ENCODE peak calls at places on chromosomes 4 and X, in ten cellular contexts. One of them, this sample, is unnamed.

GRCh38 chr4:3476936-3477749 is 14.0 kb downstream of the DOK7 start:
- DNase-seq in amniotic epithelial cell: no peak
- DNase-seq in head of caudate nucleus: no peak
- DNase-seq in activated T-helper 1 cell treated with anti-CD3 and anti-CD28 coated beads, Interleukin-2, amount 50 U/mL, for 16 hours: no peak
- DNase-seq in stimulated activated CD8-positive, alpha-beta memory T cell treated with anti-CD3 and anti-CD28 coated beads, Interleukin-15, amount 100 ng/mL, for 4 hours: no peak
- DNase-seq in thoracic aorta: no peak
- DNase-seq in NCI-H345: no peak
- DNase-seq in activated CD8-positive, alpha-beta memory T cell treated with anti-CD3 and anti-CD28 coated beads for 48 hours: no peak
- DNase-seq in RPMI8226: no peak
- DNase-seq in SIG-M5: no peak
- DNase-seq in this sample: no peak

GRCh38 chr4:75557696-75558095 is 1.8 kb downstream of the ODAPH start:
- DNase-seq in thoracic aorta: no peak
- DNase-seq in NCI-H345: no peak
- DNase-seq in RPMI8226: no peak
- DNase-seq in head of caudate nucleus: no peak
- DNase-seq in activated T-helper 1 cell treated with anti-CD3 and anti-CD28 coated beads, Interleukin-2, amount 50 U/mL, for 16 hours: no peak
- DNase-seq in activated CD8-positive, alpha-beta memory T cell treated with anti-CD3 and anti-CD28 coated beads for 48 hours: no peak
- DNase-seq in SIG-M5: no peak
- DNase-seq in amniotic epithelial cell: no peak
- DNase-seq in stimulated activated CD8-positive, alpha-beta memory T cell treated with anti-CD3 and anti-CD28 coated beads, Interleukin-15, amount 100 ng/mL, for 4 hours: no peak
- DNase-seq in this sample: no peak

GRCh38 chr4:39051454-39051853 is 10.6 kb upstream of the KLHL5 start:
- DNase-seq in amniotic epithelial cell: peak; percentile 43
- DNase-seq in activated CD8-positive, alpha-beta memory T cell treated with anti-CD3 and anti-CD28 coated beads for 48 hours: no peak
- DNase-seq in stimulated activated CD8-positive, alpha-beta memory T cell treated with anti-CD3 and anti-CD28 coated beads, Interleukin-15, amount 100 ng/mL, for 4 hours: no peak
- DNase-seq in SIG-M5: no peak
- DNase-seq in head of caudate nucleus: no peak
- DNase-seq in NCI-H345: no peak
- DNase-seq in activated T-helper 1 cell treated with anti-CD3 and anti-CD28 coated beads, Interleukin-2, amount 50 U/mL, for 16 hours: no peak
- DNase-seq in RPMI8226: no peak
- DNase-seq in thoracic aorta: no peak
- DNase-seq in this sample: no peak

GRCh38 chrX:110477593-110478228 is 119.1 kb downstream of the RTL9 start:
- DNase-seq in stimulated activated CD8-positive, alpha-beta memory T cell treated with anti-CD3 and anti-CD28 coated beads, Interleukin-15, amount 100 ng/mL, for 4 hours: no peak
- DNase-seq in head of caudate nucleus: no peak
- DNase-seq in amniotic epithelial cell: peak; percentile 9
- DNase-seq in activated CD8-positive, alpha-beta memory T cell treated with anti-CD3 and anti-CD28 coated beads for 48 hours: no peak
- DNase-seq in thoracic aorta: no peak
- DNase-seq in RPMI8226: no peak
- DNase-seq in activated T-helper 1 cell treated with anti-CD3 and anti-CD28 coated beads, Interleukin-2, amount 50 U/mL, for 16 hours: no peak
- DNase-seq in SIG-M5: no peak
- DNase-seq in NCI-H345: no peak
- DNase-seq in this sample: no peak

GRCh38 chrX:149161438-149162088 is 343.5 kb downstream of the IDS start:
- DNase-seq in activated CD8-positive, alpha-beta memory T cell treated with anti-CD3 and anti-CD28 coated beads for 48 hours: no peak
- DNase-seq in RPMI8226: no peak
- DNase-seq in activated T-helper 1 cell treated with anti-CD3 and anti-CD28 coated beads, Interleukin-2, amount 50 U/mL, for 16 hours: no peak
- DNase-seq in head of caudate nucleus: no peak
- DNase-seq in NCI-H345: no peak
- DNase-seq in thoracic aorta: no peak
- DNase-seq in amniotic epithelial cell: no peak
- DNase-seq in SIG-M5: no peak
- DNase-seq in stimulated activated CD8-positive, alpha-beta memory T cell treated with anti-CD3 and anti-CD28 coated beads, Interleukin-15, amount 100 ng/mL, for 4 hours: no peak
- DNase-seq in this sample: no peak

GRCh38 chr4:186765138-186765537 is 41.5 kb upstream of the FAT1 start:
- DNase-seq in stimulated activated CD8-positive, alpha-beta memory T cell treated with anti-CD3 and anti-CD28 coated beads, Interleukin-15, amount 100 ng/mL, for 4 hours: no peak
- DNase-seq in SIG-M5: no peak
- DNase-seq in activated CD8-positive, alpha-beta memory T cell treated with anti-CD3 and anti-CD28 coated beads for 48 hours: no peak
- DNase-seq in RPMI8226: peak; percentile 7
- DNase-seq in head of caudate nucleus: no peak
- DNase-seq in amniotic epithelial cell: no peak
- DNase-seq in thoracic aorta: no peak
- DNase-seq in activated T-helper 1 cell treated with anti-CD3 and anti-CD28 coated beads, Interleukin-2, amount 50 U/mL, for 16 hours: no peak
- DNase-seq in NCI-H345: no peak
- DNase-seq in this sample: no peak

GRCh38 chr4:169159614-169160013 is 111.1 kb downstream of the SH3RF1 start:
- DNase-seq in amniotic epithelial cell: peak; percentile 80
- DNase-seq in head of caudate nucleus: no peak
- DNase-seq in activated T-helper 1 cell treated with anti-CD3 and anti-CD28 coated beads, Interleukin-2, amount 50 U/mL, for 16 hours: no peak
- DNase-seq in activated CD8-positive, alpha-beta memory T cell treated with anti-CD3 and anti-CD28 coated beads for 48 hours: no peak
- DNase-seq in SIG-M5: no peak
- DNase-seq in stimulated activated CD8-positive, alpha-beta memory T cell treated with anti-CD3 and anti-CD28 coated beads, Interleukin-15, amount 100 ng/mL, for 4 hours: no peak
- DNase-seq in NCI-H345: no peak
- DNase-seq in RPMI8226: no peak
- DNase-seq in thoracic aorta: no peak
- DNase-seq in this sample: no peak

GRCh38 chrX:10884246-10884645 is 226.9 kb upstream of the HCCS start:
- DNase-seq in SIG-M5: no peak
- DNase-seq in head of caudate nucleus: no peak
- DNase-seq in thoracic aorta: no peak
- DNase-seq in amniotic epithelial cell: peak; percentile 40
- DNase-seq in activated CD8-positive, alpha-beta memory T cell treated with anti-CD3 and anti-CD28 coated beads for 48 hours: no peak
- DNase-seq in activated T-helper 1 cell treated with anti-CD3 and anti-CD28 coated beads, Interleukin-2, amount 50 U/mL, for 16 hours: no peak
- DNase-seq in NCI-H345: no peak
- DNase-seq in stimulated activated CD8-positive, alpha-beta memory T cell treated with anti-CD3 and anti-CD28 coated beads, Interleukin-15, amount 100 ng/mL, for 4 hours: no peak
- DNase-seq in RPMI8226: no peak
- DNase-seq in this sample: no peak

GRCh38 chrX:97126020-97126419 is 242.3 kb downstream of the RPA4 start:
- DNase-seq in stimulated activated CD8-positive, alpha-beta memory T cell treated with anti-CD3 and anti-CD28 coated beads, Interleukin-15, amount 100 ng/mL, for 4 hours: no peak
- DNase-seq in RPMI8226: no peak
- DNase-seq in thoracic aorta: no peak
- DNase-seq in NCI-H345: no peak
- DNase-seq in head of caudate nucleus: no peak
- DNase-seq in amniotic epithelial cell: peak; percentile 46
- DNase-seq in activated CD8-positive, alpha-beta memory T cell treated with anti-CD3 and anti-CD28 coated beads for 48 hours: no peak
- DNase-seq in activated T-helper 1 cell treated with anti-CD3 and anti-CD28 coated beads, Interleukin-2, amount 50 U/mL, for 16 hours: no peak
- DNase-seq in SIG-M5: no peak
- DNase-seq in this sample: no peak

GRCh38 chr4:69484011-69484410 is 11.7 kb downstream of the UGT2B4 start:
- DNase-seq in stimulated activated CD8-positive, alpha-beta memory T cell treated with anti-CD3 and anti-CD28 coated beads, Interleukin-15, amount 100 ng/mL, for 4 hours: no peak
- DNase-seq in RPMI8226: no peak
- DNase-seq in thoracic aorta: no peak
- DNase-seq in SIG-M5: no peak
- DNase-seq in head of caudate nucleus: no peak
- DNase-seq in activated CD8-positive, alpha-beta memory T cell treated with anti-CD3 and anti-CD28 coated beads for 48 hours: no peak
- DNase-seq in amniotic epithelial cell: no peak
- DNase-seq in activated T-helper 1 cell treated with anti-CD3 and anti-CD28 coated beads, Interleukin-2, amount 50 U/mL, for 16 hours: no peak
- DNase-seq in NCI-H345: no peak
- DNase-seq in this sample: no peak

GRCh38 chr4:119593698-119594097 is 34.9 kb downstream of the PDE5A start:
- DNase-seq in activated CD8-positive, alpha-beta memory T cell treated with anti-CD3 and anti-CD28 coated beads for 48 hours: no peak
- DNase-seq in RPMI8226: no peak
- DNase-seq in thoracic aorta: no peak
- DNase-seq in activated T-helper 1 cell treated with anti-CD3 and anti-CD28 coated beads, Interleukin-2, amount 50 U/mL, for 16 hours: no peak
- DNase-seq in NCI-H345: no peak
- DNase-seq in head of caudate nucleus: no peak
- DNase-seq in amniotic epithelial cell: no peak
- DNase-seq in SIG-M5: no peak
- DNase-seq in stimulated activated CD8-positive, alpha-beta memory T cell treated with anti-CD3 and anti-CD28 coated beads, Interleukin-15, amount 100 ng/mL, for 4 hours: no peak
- DNase-seq in this sample: no peak

GRCh38 chr4:40953253-40954118 is 203.7 kb downstream of the NSUN7 start:
- DNase-seq in thoracic aorta: no peak
- DNase-seq in activated CD8-positive, alpha-beta memory T cell treated with anti-CD3 and anti-CD28 coated beads for 48 hours: no peak
- DNase-seq in SIG-M5: no peak
- DNase-seq in NCI-H345: no peak
- DNase-seq in activated T-helper 1 cell treated with anti-CD3 and anti-CD28 coated beads, Interleukin-2, amount 50 U/mL, for 16 hours: no peak
- DNase-seq in head of caudate nucleus: peak; percentile 48
- DNase-seq in stimulated activated CD8-positive, alpha-beta memory T cell treated with anti-CD3 and anti-CD28 coated beads, Interleukin-15, amount 100 ng/mL, for 4 hours: no peak
- DNase-seq in RPMI8226: no peak
- DNase-seq in amniotic epithelial cell: no peak
- DNase-seq in this sample: no peak

GRCh38 chr4:175657571-175657970 is 154.5 kb downstream of the GPM6A start:
- DNase-seq in stimulated activated CD8-positive, alpha-beta memory T cell treated with anti-CD3 and anti-CD28 coated beads, Interleukin-15, amount 100 ng/mL, for 4 hours: no peak
- DNase-seq in amniotic epithelial cell: no peak
- DNase-seq in head of caudate nucleus: no peak
- DNase-seq in activated CD8-positive, alpha-beta memory T cell treated with anti-CD3 and anti-CD28 coated beads for 48 hours: no peak
- DNase-seq in RPMI8226: no peak
- DNase-seq in thoracic aorta: no peak
- DNase-seq in NCI-H345: no peak
- DNase-seq in activated T-helper 1 cell treated with anti-CD3 and anti-CD28 coated beads, Interleukin-2, amount 50 U/mL, for 16 hours: no peak
- DNase-seq in SIG-M5: no peak
- DNase-seq in this sample: no peak

GRCh38 chr4:87967193-87967592 is 8.3 kb upstream of the SPP1 start:
- DNase-seq in activated CD8-positive, alpha-beta memory T cell treated with anti-CD3 and anti-CD28 coated beads for 48 hours: no peak
- DNase-seq in thoracic aorta: no peak
- DNase-seq in RPMI8226: no peak
- DNase-seq in stimulated activated CD8-positive, alpha-beta memory T cell treated with anti-CD3 and anti-CD28 coated beads, Interleukin-15, amount 100 ng/mL, for 4 hours: no peak
- DNase-seq in NCI-H345: peak; percentile 2
- DNase-seq in amniotic epithelial cell: no peak
- DNase-seq in head of caudate nucleus: peak; percentile 27
- DNase-seq in SIG-M5: no peak
- DNase-seq in activated T-helper 1 cell treated with anti-CD3 and anti-CD28 coated beads, Interleukin-2, amount 50 U/mL, for 16 hours: no peak
- DNase-seq in this sample: no peak

GRCh38 chrX:135477576-135477975 is 42.9 kb upstream of the INTS6L start:
- DNase-seq in NCI-H345: peak; percentile 84
- DNase-seq in activated T-helper 1 cell treated with anti-CD3 and anti-CD28 coated beads, Interleukin-2, amount 50 U/mL, for 16 hours: no peak
- DNase-seq in thoracic aorta: peak; percentile 1
- DNase-seq in amniotic epithelial cell: peak; percentile 64
- DNase-seq in activated CD8-positive, alpha-beta memory T cell treated with anti-CD3 and anti-CD28 coated beads for 48 hours: peak; percentile 1
- DNase-seq in SIG-M5: no peak
- DNase-seq in RPMI8226: peak; percentile 75
- DNase-seq in head of caudate nucleus: peak; percentile 70
- DNase-seq in stimulated activated CD8-positive, alpha-beta memory T cell treated with anti-CD3 and anti-CD28 coated beads, Interleukin-15, amount 100 ng/mL, for 4 hours: no peak
- DNase-seq in this sample: peak; percentile 40

GRCh38 chr4:139643042-139643895 is 22.4 kb upstream of the MGST2 start:
- DNase-seq in stimulated activated CD8-positive, alpha-beta memory T cell treated with anti-CD3 and anti-CD28 coated beads, Interleukin-15, amount 100 ng/mL, for 4 hours: no peak
- DNase-seq in RPMI8226: no peak
- DNase-seq in SIG-M5: no peak
- DNase-seq in activated T-helper 1 cell treated with anti-CD3 and anti-CD28 coated beads, Interleukin-2, amount 50 U/mL, for 16 hours: no peak
- DNase-seq in amniotic epithelial cell: no peak
- DNase-seq in activated CD8-positive, alpha-beta memory T cell treated with anti-CD3 and anti-CD28 coated beads for 48 hours: no peak
- DNase-seq in thoracic aorta: no peak
- DNase-seq in NCI-H345: no peak
- DNase-seq in head of caudate nucleus: no peak
- DNase-seq in this sample: no peak

GRCh38 chrX:65706041-65706828 is 38.8 kb downstream of the MSN start:
- DNase-seq in activated T-helper 1 cell treated with anti-CD3 and anti-CD28 coated beads, Interleukin-2, amount 50 U/mL, for 16 hours: peak; percentile 25
- DNase-seq in head of caudate nucleus: no peak
- DNase-seq in thoracic aorta: peak; percentile 40
- DNase-seq in activated CD8-positive, alpha-beta memory T cell treated with anti-CD3 and anti-CD28 coated beads for 48 hours: peak; percentile 44
- DNase-seq in stimulated activated CD8-positive, alpha-beta memory T cell treated with anti-CD3 and anti-CD28 coated beads, Interleukin-15, amount 100 ng/mL, for 4 hours: peak; percentile 28
- DNase-seq in SIG-M5: no peak
- DNase-seq in amniotic epithelial cell: peak; percentile 49
- DNase-seq in NCI-H345: no peak
- DNase-seq in RPMI8226: no peak
- DNase-seq in this sample: no peak

GRCh38 chr4:56979674-56980073 is 978 bp downstream of the POLR2B start:
- DNase-seq in SIG-M5: no peak
- DNase-seq in RPMI8226: peak; percentile 39
- DNase-seq in stimulated activated CD8-positive, alpha-beta memory T cell treated with anti-CD3 and anti-CD28 coated beads, Interleukin-15, amount 100 ng/mL, for 4 hours: no peak
- DNase-seq in activated CD8-positive, alpha-beta memory T cell treated with anti-CD3 and anti-CD28 coated beads for 48 hours: no peak
- DNase-seq in thoracic aorta: no peak
- DNase-seq in head of caudate nucleus: no peak
- DNase-seq in activated T-helper 1 cell treated with anti-CD3 and anti-CD28 coated beads, Interleukin-2, amount 50 U/mL, for 16 hours: peak; percentile 23
- DNase-seq in NCI-H345: no peak
- DNase-seq in amniotic epithelial cell: peak; percentile 34
- DNase-seq in this sample: no peak

GRCh38 chr4:75513529-75514130 is 573 bp downstream of the RCHY1 start:
- DNase-seq in head of caudate nucleus: no peak
- DNase-seq in RPMI8226: no peak
- DNase-seq in activated T-helper 1 cell treated with anti-CD3 and anti-CD28 coated beads, Interleukin-2, amount 50 U/mL, for 16 hours: no peak
- DNase-seq in activated CD8-positive, alpha-beta memory T cell treated with anti-CD3 and anti-CD28 coated beads for 48 hours: no peak
- DNase-seq in thoracic aorta: no peak
- DNase-seq in SIG-M5: no peak
- DNase-seq in stimulated activated CD8-positive, alpha-beta memory T cell treated with anti-CD3 and anti-CD28 coated beads, Interleukin-15, amount 100 ng/mL, for 4 hours: no peak
- DNase-seq in amniotic epithelial cell: no peak
- DNase-seq in NCI-H345: no peak
- DNase-seq in this sample: no peak